ENCODE peak calls at places on chromosomes 6 and 20, in five cellular contexts. One of them, this sample, is unnamed.

GRCh38 chr6:93337014-93337413 is 82.3 kb downstream of the EPHA7 start:
- DNase-seq in pancreas: no peak
- DNase-seq in heart left ventricle: no peak
- DNase-seq in cardiac fibroblast: no peak
- DNase-seq in H1: no peak
- DNase-seq in this sample: no peak

GRCh38 chr6:84441456-84441855 is 214.0 kb upstream of the CEP162 start:
- DNase-seq in heart left ventricle: no peak
- DNase-seq in H1: no peak
- DNase-seq in cardiac fibroblast: no peak
- DNase-seq in pancreas: no peak
- DNase-seq in this sample: no peak

GRCh38 chr6:26312096-26312463 is 52.9 kb upstream of the BTN3A2 start:
- DNase-seq in pancreas: no peak
- DNase-seq in heart left ventricle: no peak
- DNase-seq in cardiac fibroblast: no peak
- DNase-seq in H1: no peak
- DNase-seq in this sample: no peak

GRCh38 chr6:2465336-2465735 is 219.9 kb upstream of the GMDS start:
- DNase-seq in cardiac fibroblast: no peak
- DNase-seq in pancreas: no peak
- DNase-seq in heart left ventricle: no peak
- DNase-seq in H1: no peak
- DNase-seq in this sample: no peak

GRCh38 chr20:63121246-63121645 is 94.7 kb downstream of the YTHDF1 start:
- DNase-seq in heart left ventricle: peak
- DNase-seq in pancreas: no peak
- DNase-seq in H1: no peak
- DNase-seq in cardiac fibroblast: no peak
- DNase-seq in this sample: no peak

GRCh38 chr6:36269834-36270705 is at the start of gene PNPLA1:
- DNase-seq in heart left ventricle: no peak
- DNase-seq in cardiac fibroblast: no peak
- DNase-seq in pancreas: peak
- DNase-seq in H1: peak
- DNase-seq in this sample: peak

GRCh38 chr6:140048202-140048790 is 673.8 kb upstream of the CITED2 start:
- DNase-seq in cardiac fibroblast: no peak
- DNase-seq in heart left ventricle: no peak
- DNase-seq in H1: no peak
- DNase-seq in pancreas: no peak
- DNase-seq in this sample: no peak

GRCh38 chr6:33727932-33728331 is 16.4 kb upstream of the UQCC2 start:
- DNase-seq in pancreas: peak
- DNase-seq in H1: no peak
- DNase-seq in heart left ventricle: peak
- DNase-seq in cardiac fibroblast: no peak
- DNase-seq in this sample: no peak

GRCh38 chr6:2127484-2127911 is 117.9 kb downstream of the GMDS start:
- DNase-seq in H1: no peak
- DNase-seq in pancreas: no peak
- DNase-seq in cardiac fibroblast: peak
- DNase-seq in heart left ventricle: peak
- DNase-seq in this sample: no peak

GRCh38 chr6:20438462-20439070 is 36.9 kb downstream of the E2F3 start:
- DNase-seq in pancreas: no peak
- DNase-seq in H1: no peak
- DNase-seq in heart left ventricle: no peak
- DNase-seq in cardiac fibroblast: no peak
- DNase-seq in this sample: no peak

GRCh38 chr6:168355716-168356522 is 36.3 kb upstream of the DACT2 start:
- DNase-seq in heart left ventricle: no peak
- DNase-seq in pancreas: peak
- DNase-seq in H1: peak
- DNase-seq in cardiac fibroblast: peak
- DNase-seq in this sample: no peak

GRCh38 chr6:3722211-3722621 is 29.3 kb downstream of the PXDC1 start:
- DNase-seq in pancreas: no peak
- DNase-seq in H1: no peak
- DNase-seq in heart left ventricle: no peak
- DNase-seq in cardiac fibroblast: no peak
- DNase-seq in this sample: no peak

GRCh38 chr6:13103169-13103568 is 225.2 kb downstream of the TBC1D7 start:
- DNase-seq in cardiac fibroblast: no peak
- DNase-seq in pancreas: no peak
- DNase-seq in heart left ventricle: no peak
- DNase-seq in H1: no peak
- DNase-seq in this sample: no peak

GRCh38 chr6:105484238-105485161 is 81.6 kb upstream of the PREP start:
- DNase-seq in heart left ventricle: no peak
- DNase-seq in pancreas: no peak
- DNase-seq in cardiac fibroblast: peak
- DNase-seq in H1: no peak
- DNase-seq in this sample: peak

GRCh38 chr20:15475483-15475882 is 1097.8 kb downstream of the KIF16B start:
- DNase-seq in pancreas: peak
- DNase-seq in H1: no peak
- DNase-seq in cardiac fibroblast: no peak
- DNase-seq in heart left ventricle: peak
- DNase-seq in this sample: peak

GRCh38 chr6:43772571-43773049 is 2.6 kb downstream of the VEGFA start:
- DNase-seq in pancreas: no peak
- DNase-seq in cardiac fibroblast: peak
- DNase-seq in heart left ventricle: peak
- DNase-seq in H1: no peak
- DNase-seq in this sample: no peak

GRCh38 chr6:149211046-149211571 is 106.4 kb upstream of the TAB2 start:
- DNase-seq in pancreas: no peak
- DNase-seq in H1: no peak
- DNase-seq in cardiac fibroblast: peak
- DNase-seq in heart left ventricle: no peak
- DNase-seq in this sample: peak

GRCh38 chr6:25179051-25179778 is 100.0 kb upstream of the CARMIL1 start:
- DNase-seq in cardiac fibroblast: peak
- DNase-seq in pancreas: no peak
- DNase-seq in H1: no peak
- DNase-seq in heart left ventricle: no peak
- DNase-seq in this sample: no peak

GRCh38 chr6:165659945-165660862 is 2.8 kb downstream of the PDE10A start:
- DNase-seq in heart left ventricle: no peak
- DNase-seq in cardiac fibroblast: peak
- DNase-seq in pancreas: no peak
- DNase-seq in H1: peak
- DNase-seq in this sample: peak

GRCh38 chr6:106961136-106961535 is 13.4 kb downstream of the CD24 start:
- DNase-seq in cardiac fibroblast: no peak
- DNase-seq in H1: no peak
- DNase-seq in pancreas: no peak
- DNase-seq in heart left ventricle: no peak
- DNase-seq in this sample: no peak

GRCh38 chr20:10357061-10357708 is 76.8 kb downstream of the MKKS start:
- DNase-seq in cardiac fibroblast: no peak
- DNase-seq in H1: no peak
- DNase-seq in heart left ventricle: no peak
- DNase-seq in pancreas: no peak
- DNase-seq in this sample: no peak

GRCh38 chr6:32195652-32195901 is 3.1 kb upstream of the GPSM3 start:
- DNase-seq in H1: peak
- DNase-seq in heart left ventricle: peak
- DNase-seq in pancreas: peak
- DNase-seq in cardiac fibroblast: peak
- DNase-seq in this sample: peak

GRCh38 chr6:32195902-32196681 is 3.6 kb upstream of the GPSM3 start:
- DNase-seq in cardiac fibroblast: peak
- DNase-seq in heart left ventricle: peak
- DNase-seq in H1: peak
- DNase-seq in pancreas: peak
- DNase-seq in this sample: peak

GRCh38 chr6:107956586-107957164 is 1.3 kb downstream of the SEC63 start:
- DNase-seq in cardiac fibroblast: peak
- DNase-seq in H1: no peak
- DNase-seq in heart left ventricle: no peak
- DNase-seq in pancreas: no peak
- DNase-seq in this sample: peak

GRCh38 chr6:47721189-47721588 is 22.8 kb downstream of the ADGRF4 start:
- DNase-seq in heart left ventricle: no peak
- DNase-seq in cardiac fibroblast: no peak
- DNase-seq in H1: no peak
- DNase-seq in pancreas: no peak
- DNase-seq in this sample: no peak

GRCh38 chr20:37901667-37902503 is 1.0 kb upstream of the VSTM2L start:
- DNase-seq in cardiac fibroblast: peak
- DNase-seq in heart left ventricle: no peak
- DNase-seq in H1: peak
- DNase-seq in pancreas: no peak
- DNase-seq in this sample: peak

GRCh38 chr20:36499723-36500501 is 41.4 kb upstream of the MYL9 start:
- DNase-seq in pancreas: no peak
- DNase-seq in heart left ventricle: no peak
- DNase-seq in H1: no peak
- DNase-seq in cardiac fibroblast: no peak
- DNase-seq in this sample: no peak

GRCh38 chr6:167420858-167421766 is 96.2 kb downstream of the TTLL2 start:
- DNase-seq in pancreas: no peak
- DNase-seq in heart left ventricle: no peak
- DNase-seq in cardiac fibroblast: no peak
- DNase-seq in H1: peak
- DNase-seq in this sample: no peak

GRCh38 chr20:11032611-11033010 is 358.8 kb upstream of the JAG1 start:
- DNase-seq in cardiac fibroblast: no peak
- DNase-seq in pancreas: no peak
- DNase-seq in H1: no peak
- DNase-seq in heart left ventricle: no peak
- DNase-seq in this sample: no peak

GRCh38 chr20:19764207-19764606 is 6.1 kb downstream of the RIN2 start:
- DNase-seq in H1: no peak
- DNase-seq in heart left ventricle: no peak
- DNase-seq in cardiac fibroblast: no peak
- DNase-seq in pancreas: no peak
- DNase-seq in this sample: no peak

GRCh38 chr6:148972481-148972880 is 225.7 kb downstream of the UST start:
- DNase-seq in cardiac fibroblast: no peak
- DNase-seq in heart left ventricle: no peak
- DNase-seq in pancreas: peak
- DNase-seq in H1: peak
- DNase-seq in this sample: peak

GRCh38 chr20:32278199-32278643 is 770 bp downstream of the KIF3B start:
- DNase-seq in heart left ventricle: no peak
- DNase-seq in cardiac fibroblast: no peak
- DNase-seq in H1: no peak
- DNase-seq in pancreas: no peak
- DNase-seq in this sample: peak

GRCh38 chr6:41405941-41406340 is 70.5 kb downstream of the NCR2 start:
- DNase-seq in H1: no peak
- DNase-seq in pancreas: no peak
- DNase-seq in heart left ventricle: no peak
- DNase-seq in cardiac fibroblast: no peak
- DNase-seq in this sample: no peak

GRCh38 chr6:143739341-143739851 is 61.6 kb downstream of the PHACTR2 start:
- DNase-seq in pancreas: no peak
- DNase-seq in H1: no peak
- DNase-seq in heart left ventricle: no peak
- DNase-seq in cardiac fibroblast: no peak
- DNase-seq in this sample: no peak

GRCh38 chr6:138188278-138188923 is 26.7 kb downstream of the ARFGEF3 start:
- DNase-seq in pancreas: no peak
- DNase-seq in heart left ventricle: no peak
- DNase-seq in cardiac fibroblast: no peak
- DNase-seq in H1: peak
- DNase-seq in this sample: peak

GRCh38 chr20:2751868-2752630 is 48.4 kb downstream of the CPXM1 start:
- DNase-seq in cardiac fibroblast: no peak
- DNase-seq in pancreas: peak
- DNase-seq in H1: peak
- DNase-seq in heart left ventricle: no peak
- DNase-seq in this sample: no peak
- TF ChIP-seq CTCF in cardiac fibroblast: no peak
- TF ChIP-seq CTCF in pancreas: no peak
- TF ChIP-seq CTCF in H1: peak
- TF ChIP-seq CTCF in heart left ventricle: peak
- TF ChIP-seq CTCF in this sample: no peak

DNA sequence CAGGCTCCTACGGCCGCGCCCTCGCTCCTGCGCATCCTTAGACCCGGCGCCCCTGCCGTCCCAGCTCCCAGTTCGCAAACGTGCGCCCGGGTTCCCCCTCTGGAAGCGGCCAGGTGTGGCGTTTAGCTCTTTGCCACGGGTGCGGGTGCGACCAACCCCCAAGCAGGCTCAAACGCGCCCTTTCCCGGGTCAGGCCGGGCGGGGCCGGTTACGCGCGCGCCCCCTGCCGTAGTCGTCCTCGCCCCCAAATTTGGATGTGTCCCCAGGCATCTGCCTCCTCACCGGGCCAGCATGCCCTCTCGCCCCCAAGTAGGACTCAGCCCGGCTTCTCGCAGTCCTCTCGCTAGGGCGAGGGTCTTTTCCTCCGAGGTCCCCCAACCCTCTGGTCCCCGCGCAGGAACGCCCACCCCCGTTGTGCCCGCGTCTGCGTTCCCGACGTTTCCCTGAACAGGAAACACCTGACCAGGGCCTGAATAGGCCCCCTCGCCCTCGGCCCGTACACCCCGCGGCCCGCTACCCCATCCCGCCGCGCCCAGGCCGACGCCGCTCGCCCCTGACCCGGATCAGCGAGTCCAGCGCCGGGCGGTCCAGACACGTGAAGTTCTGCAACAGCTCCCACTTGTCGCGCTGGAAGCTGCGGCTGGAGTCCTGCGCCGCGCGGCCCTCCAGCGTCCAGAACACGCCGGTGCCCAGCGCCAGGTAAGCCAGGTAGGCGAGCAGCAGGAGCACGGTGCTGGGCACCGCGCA is 520 bp downstream of the KCNK17 start:
- DNase-seq in heart left ventricle: peak
- DNase-seq in cardiac fibroblast: no peak
- DNase-seq in pancreas: peak
- DNase-seq in H1: peak
- DNase-seq in this sample: no peak
- H3K4me3 ChIP-seq in heart left ventricle: peak
- H3K4me3 ChIP-seq in cardiac fibroblast: no peak
- H3K4me3 ChIP-seq in pancreas: peak
- H3K4me3 ChIP-seq in H1: peak
- H3K4me3 ChIP-seq in this sample: no peak

GRCh38 chr6:150874184-150874583 is 8.7 kb downstream of the MTHFD1L start:
- DNase-seq in heart left ventricle: no peak
- DNase-seq in H1: no peak
- DNase-seq in cardiac fibroblast: no peak
- DNase-seq in pancreas: no peak
- DNase-seq in this sample: no peak
- TF ChIP-seq CTCF in heart left ventricle: no peak
- TF ChIP-seq CTCF in H1: peak
- TF ChIP-seq CTCF in cardiac fibroblast: no peak
- TF ChIP-seq CTCF in pancreas: no peak
- TF ChIP-seq CTCF in this sample: no peak

DNA sequence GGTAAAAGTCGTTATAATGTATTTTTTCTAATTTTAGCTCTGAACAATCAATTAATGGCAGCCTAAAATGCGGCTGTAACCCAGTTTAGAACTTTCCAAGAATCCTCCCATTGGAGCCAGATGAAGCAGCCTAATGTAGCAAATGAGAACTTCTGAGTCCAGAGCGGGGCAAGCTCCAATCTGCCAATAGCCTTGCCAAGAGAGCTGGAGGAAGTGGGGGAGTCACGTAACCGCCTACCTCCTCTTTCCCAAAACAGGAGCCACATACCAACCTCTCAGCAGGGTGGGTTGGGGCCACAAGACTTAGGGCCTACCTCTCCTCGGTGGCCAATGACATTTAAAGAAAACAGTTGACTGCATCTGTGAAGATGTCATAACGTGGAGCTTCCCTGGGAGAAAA is 230.6 kb downstream of the SOD2 start:
- DNase-seq in heart left ventricle: no peak
- DNase-seq in cardiac fibroblast: no peak
- DNase-seq in H1: no peak
- DNase-seq in pancreas: no peak
- DNase-seq in this sample: no peak
- H3K4me3 ChIP-seq in heart left ventricle: no peak
- H3K4me3 ChIP-seq in cardiac fibroblast: no peak
- H3K4me3 ChIP-seq in H1: no peak
- H3K4me3 ChIP-seq in pancreas: no peak
- H3K4me3 ChIP-seq in this sample: no peak

This sample was measured in epithelial cell of esophagus.